ENCODE peak calls at places on chromosomes 4 and X, in four cellular contexts. One of them, this sample, is unnamed.

GRCh38 chr4:108555701-108556100 is 64.7 kb upstream of the RPL34 start:
- DNase-seq in K562: no peak
- DNase-seq in HepG2: no peak
- DNase-seq in GM12878: no peak
- DNase-seq in this sample: no peak

GRCh38 chrX:46551494-46552128 is 6.4 kb upstream of the ZNF674 start:
- DNase-seq in K562: peak; percentile 27
- DNase-seq in HepG2: no peak
- DNase-seq in GM12878: no peak
- DNase-seq in this sample: no peak

GRCh38 chr4:144410230-144410783 is 235.6 kb upstream of the HHIP start:
- DNase-seq in K562: no peak
- DNase-seq in HepG2: no peak
- DNase-seq in GM12878: no peak
- DNase-seq in this sample: no peak

GRCh38 chr4:54230479-54231418 is 1.7 kb downstream of the PDGFRA start:
- DNase-seq in K562: no peak
- DNase-seq in HepG2: no peak
- DNase-seq in GM12878: no peak
- DNase-seq in this sample: no peak

GRCh38 chrX:107654778-107655761 is 26.8 kb downstream of the PRPS1 start:
- DNase-seq in K562: peak; percentile 75
- DNase-seq in HepG2: peak; percentile 33
- DNase-seq in GM12878: no peak
- DNase-seq in this sample: peak; percentile 59

GRCh38 chr4:148225639-148226038 is 216.6 kb downstream of the NR3C2 start:
- DNase-seq in K562: no peak
- DNase-seq in HepG2: no peak
- DNase-seq in GM12878: no peak
- DNase-seq in this sample: no peak

GRCh38 chr4:74768857-74769525 is 25.3 kb downstream of the BTC start:
- DNase-seq in K562: no peak
- DNase-seq in HepG2: peak; percentile 32
- DNase-seq in GM12878: no peak
- DNase-seq in this sample: peak; percentile 52

GRCh38 chr4:38281416-38282071 is 321.3 kb downstream of the PTTG2 start:
- DNase-seq in K562: peak; percentile 42
- DNase-seq in HepG2: no peak
- DNase-seq in GM12878: no peak
- DNase-seq in this sample: no peak

GRCh38 chrX:67614414-67614813 is 70.6 kb downstream of the AR start:
- DNase-seq in K562: no peak
- DNase-seq in HepG2: no peak
- DNase-seq in GM12878: no peak
- DNase-seq in this sample: peak; percentile 82

GRCh38 chr4:26896636-26897035 is 36.0 kb downstream of the STIM2 start:
- DNase-seq in K562: no peak
- DNase-seq in HepG2: no peak
- DNase-seq in GM12878: no peak
- DNase-seq in this sample: no peak

GRCh38 chr4:137608085-137608484 is 75.8 kb upstream of the PCDH18 start:
- DNase-seq in K562: no peak
- DNase-seq in HepG2: no peak
- DNase-seq in GM12878: no peak
- DNase-seq in this sample: no peak

GRCh38 chrX:17736478-17736855 is 826 bp upstream of the SCML1 start:
- DNase-seq in K562: no peak
- DNase-seq in HepG2: no peak
- DNase-seq in GM12878: no peak
- DNase-seq in this sample: no peak

GRCh38 chr4:8414377-8414776 is 26.1 kb downstream of the ACOX3 start:
- DNase-seq in K562: no peak
- DNase-seq in HepG2: no peak
- DNase-seq in GM12878: no peak
- DNase-seq in this sample: no peak

GRCh38 chrX:15143050-15143824 is 126.6 kb downstream of the ASB9 start:
- DNase-seq in K562: peak; percentile 60
- DNase-seq in HepG2: peak; percentile 45
- DNase-seq in GM12878: no peak
- DNase-seq in this sample: peak; percentile 9

GRCh38 chrX:253451-254297 is 27.5 kb upstream of the PLCXD1 start:
- DNase-seq in K562: no peak
- DNase-seq in HepG2: no peak
- DNase-seq in GM12878: no peak
- DNase-seq in this sample: no peak

GRCh38 chrX:132001127-132001526 is 22.0 kb upstream of the STK26 start:
- DNase-seq in K562: no peak
- DNase-seq in HepG2: no peak
- DNase-seq in GM12878: no peak
- DNase-seq in this sample: no peak

GRCh38 chrX:9227276-9227675 is 193.3 kb upstream of the FAM9B start:
- DNase-seq in K562: no peak
- DNase-seq in HepG2: no peak
- DNase-seq in GM12878: no peak
- DNase-seq in this sample: no peak

GRCh38 chr4:30380404-30380998 is 339.7 kb upstream of the PCDH7 start:
- DNase-seq in K562: peak; percentile 25
- DNase-seq in HepG2: peak; percentile 23
- DNase-seq in GM12878: no peak
- DNase-seq in this sample: peak; percentile 2

GRCh38 chr4:158020734-158021346 is 152.0 kb downstream of the GASK1B start:
- DNase-seq in K562: no peak
- DNase-seq in HepG2: peak; percentile 44
- DNase-seq in GM12878: no peak
- DNase-seq in this sample: peak; percentile 51

GRCh38 chr4:26032142-26032541 is 118.1 kb downstream of the SMIM20 start:
- DNase-seq in K562: no peak
- DNase-seq in HepG2: no peak
- DNase-seq in GM12878: no peak
- DNase-seq in this sample: no peak

DNA sequence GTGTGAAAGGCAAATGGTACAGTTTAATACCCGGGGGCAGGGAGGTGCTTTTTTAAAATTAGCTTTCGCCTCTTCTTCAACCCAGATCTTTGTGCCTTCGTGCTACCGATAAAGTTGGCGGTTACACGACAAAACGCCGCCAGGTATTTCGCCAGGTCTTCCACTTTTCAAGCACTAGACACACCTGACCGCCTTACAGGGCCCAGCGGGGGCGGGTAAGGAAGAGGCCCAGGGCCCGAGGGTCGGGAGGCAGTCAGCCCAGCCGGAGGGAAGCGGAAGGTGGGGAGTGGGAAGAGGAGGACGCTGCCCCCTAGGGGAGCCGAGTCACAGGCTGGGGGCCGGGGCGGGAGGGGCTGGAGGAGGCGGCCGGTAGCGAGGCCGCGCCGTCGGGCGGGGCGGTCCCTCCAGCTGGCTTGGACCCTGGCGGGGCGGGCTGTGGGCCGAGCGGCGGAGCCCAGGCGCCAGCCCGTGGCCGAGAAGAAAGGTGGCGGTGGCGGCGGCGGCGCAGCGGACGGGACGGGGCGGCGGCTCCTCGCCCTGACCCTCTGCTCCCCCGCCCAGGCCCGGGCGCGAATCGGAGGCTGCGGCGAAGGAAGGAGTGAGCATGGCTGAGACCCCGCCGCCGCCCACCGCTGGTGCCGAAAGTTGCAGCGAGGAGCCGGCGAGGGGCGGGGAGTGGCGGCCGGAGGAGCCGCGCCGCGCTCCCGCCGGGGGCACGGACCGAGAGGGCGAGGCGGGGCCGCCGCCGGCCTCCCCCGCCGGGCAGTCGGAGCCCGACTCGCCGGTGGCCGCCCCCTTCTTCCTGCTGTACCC is 16.2 kb downstream of the UTP3 start:
- DNase-seq in K562: peak; percentile 92
- DNase-seq in HepG2: peak; percentile 67
- DNase-seq in GM12878: no peak
- DNase-seq in this sample: peak; percentile 49
- TF ChIP-seq POLR2A in K562: peak; percentile 75
- TF ChIP-seq POLR2A in HepG2: peak; percentile 56
- TF ChIP-seq POLR2A in GM12878: peak; percentile 18
- TF ChIP-seq POLR2A in this sample: peak; percentile 52

GRCh38 chrX:16666541-16666940 is 16.6 kb downstream of the S100G start:
- DNase-seq in K562: no peak
- DNase-seq in HepG2: no peak
- DNase-seq in GM12878: no peak
- DNase-seq in this sample: no peak
- TF ChIP-seq CHD4 in K562: no peak
- TF ChIP-seq CHD4 in HepG2: no peak
- TF ChIP-seq CHD4 in GM12878: no peak
- TF ChIP-seq CHD4 in this sample: no peak

GRCh38 chrX:152946681-152947080 is 47.2 kb downstream of the PNMA5 start:
- DNase-seq in K562: no peak
- DNase-seq in HepG2: no peak
- DNase-seq in GM12878: no peak
- DNase-seq in this sample: no peak

GRCh38 chrX:152945021-152945979 is 47.4 kb downstream of the ZNF185 start:
- DNase-seq in K562: no peak
- DNase-seq in HepG2: no peak
- DNase-seq in GM12878: no peak
- DNase-seq in this sample: no peak

GRCh38 chrX:152943826-152944225 is 46.0 kb downstream of the ZNF185 start:
- DNase-seq in K562: no peak
- DNase-seq in HepG2: no peak
- DNase-seq in GM12878: no peak
- DNase-seq in this sample: no peak

GRCh38 chrX:152949114-152949513 is 44.8 kb downstream of the PNMA5 start:
- DNase-seq in K562: no peak
- DNase-seq in HepG2: no peak
- DNase-seq in GM12878: no peak
- DNase-seq in this sample: no peak
- H3K27ac ChIP-seq in K562: no peak overlapping the region
- H3K27ac ChIP-seq in HepG2: no peak overlapping the region
- H3K27ac ChIP-seq in GM12878: no peak overlapping the region
- H3K27ac ChIP-seq in this sample: no peak overlapping the region

DNA sequence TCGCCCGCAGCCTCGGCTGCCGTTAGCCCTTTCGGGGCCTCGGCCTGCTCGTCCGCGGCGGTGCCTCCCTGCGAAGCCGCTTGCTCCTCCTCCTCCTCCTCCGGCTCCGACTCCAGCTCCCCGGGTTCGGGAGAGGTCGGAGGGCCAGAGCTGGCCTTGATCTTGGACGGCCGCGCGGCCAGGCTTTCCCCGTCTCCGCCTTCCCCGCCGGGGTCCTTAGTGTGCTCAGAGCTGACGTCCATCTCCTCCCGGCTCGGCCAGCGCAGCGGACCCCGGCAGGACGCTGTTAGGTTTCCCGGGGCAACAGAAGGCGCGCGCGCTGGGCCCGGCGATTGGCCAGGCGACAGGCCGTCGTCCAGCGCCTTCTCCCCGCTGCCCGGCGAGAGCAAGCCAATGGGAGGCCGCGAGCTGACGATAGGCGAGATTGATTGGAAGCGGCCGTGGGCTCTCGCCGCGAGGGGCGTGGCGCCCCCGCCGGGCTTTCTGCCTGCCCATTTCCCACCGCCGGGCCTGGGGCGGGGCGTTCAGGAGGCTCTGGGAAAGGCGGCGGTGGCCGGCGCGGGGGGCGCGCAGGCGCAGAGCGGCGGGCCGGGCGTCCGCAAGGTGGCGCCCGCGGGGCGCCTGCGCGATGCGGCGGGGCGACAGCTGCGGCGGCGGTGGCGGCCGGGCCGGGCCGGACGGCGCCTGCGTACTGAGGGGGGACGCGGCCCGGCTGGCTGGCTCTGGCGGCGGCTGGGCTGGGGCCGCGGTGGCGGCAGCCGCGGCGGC is at the start of gene TADA2B:
- DNase-seq in K562: peak; percentile 98
- DNase-seq in HepG2: peak; percentile 93
- DNase-seq in GM12878: peak; percentile 63
- DNase-seq in this sample: peak; percentile 94
- TF ChIP-seq POLR2A in K562: no peak
- TF ChIP-seq POLR2A in HepG2: no peak
- TF ChIP-seq POLR2A in GM12878: no peak
- TF ChIP-seq POLR2A in this sample: peak; percentile 47

GRCh38 chrX:19794690-19795089 is 92.7 kb downstream of the SH3KBP1 start:
- DNase-seq in K562: no peak
- DNase-seq in HepG2: no peak
- DNase-seq in GM12878: no peak
- DNase-seq in this sample: no peak
- TF ChIP-seq CHD4 in K562: no peak
- TF ChIP-seq CHD4 in HepG2: no peak
- TF ChIP-seq CHD4 in GM12878: no peak
- TF ChIP-seq CHD4 in this sample: no peak

DNA sequence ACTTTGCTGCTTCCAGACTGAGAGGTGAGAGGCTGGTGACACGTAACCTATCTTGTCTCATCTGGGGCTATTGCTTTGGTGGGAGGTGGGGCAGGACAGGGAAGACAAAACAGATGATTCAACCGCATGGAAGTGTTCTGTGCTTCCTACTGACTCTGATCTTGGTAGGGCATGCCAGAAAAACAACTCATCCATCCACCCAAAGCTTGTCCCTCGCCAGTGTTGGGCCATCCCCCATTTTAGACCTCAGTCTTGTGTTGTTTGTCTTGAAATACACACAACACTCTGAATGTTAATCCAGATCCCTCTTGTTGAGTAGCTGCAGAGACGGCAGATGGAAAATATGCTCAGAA is 351 bp downstream of the CHRNA9 start:
- DNase-seq in K562: no peak
- DNase-seq in HepG2: no peak
- DNase-seq in GM12878: no peak
- DNase-seq in this sample: no peak
- H3K27ac ChIP-seq in K562: no peak overlapping the region
- H3K27ac ChIP-seq in HepG2: no peak overlapping the region
- H3K27ac ChIP-seq in GM12878: no peak overlapping the region
- H3K27ac ChIP-seq in this sample: peak overlapping the region; percentile 79

GRCh38 chrX:72238721-72239475 is at the start of gene ERCC6L:
- DNase-seq in K562: peak; percentile 89
- DNase-seq in HepG2: peak; percentile 70
- DNase-seq in GM12878: peak; percentile 51
- DNase-seq in this sample: peak; percentile 94
- TF ChIP-seq POLR2A in K562: peak; percentile 90
- TF ChIP-seq POLR2A in HepG2: peak; percentile 28
- TF ChIP-seq POLR2A in GM12878: peak; percentile 91
- TF ChIP-seq POLR2A in this sample: peak; percentile 96

DNA sequence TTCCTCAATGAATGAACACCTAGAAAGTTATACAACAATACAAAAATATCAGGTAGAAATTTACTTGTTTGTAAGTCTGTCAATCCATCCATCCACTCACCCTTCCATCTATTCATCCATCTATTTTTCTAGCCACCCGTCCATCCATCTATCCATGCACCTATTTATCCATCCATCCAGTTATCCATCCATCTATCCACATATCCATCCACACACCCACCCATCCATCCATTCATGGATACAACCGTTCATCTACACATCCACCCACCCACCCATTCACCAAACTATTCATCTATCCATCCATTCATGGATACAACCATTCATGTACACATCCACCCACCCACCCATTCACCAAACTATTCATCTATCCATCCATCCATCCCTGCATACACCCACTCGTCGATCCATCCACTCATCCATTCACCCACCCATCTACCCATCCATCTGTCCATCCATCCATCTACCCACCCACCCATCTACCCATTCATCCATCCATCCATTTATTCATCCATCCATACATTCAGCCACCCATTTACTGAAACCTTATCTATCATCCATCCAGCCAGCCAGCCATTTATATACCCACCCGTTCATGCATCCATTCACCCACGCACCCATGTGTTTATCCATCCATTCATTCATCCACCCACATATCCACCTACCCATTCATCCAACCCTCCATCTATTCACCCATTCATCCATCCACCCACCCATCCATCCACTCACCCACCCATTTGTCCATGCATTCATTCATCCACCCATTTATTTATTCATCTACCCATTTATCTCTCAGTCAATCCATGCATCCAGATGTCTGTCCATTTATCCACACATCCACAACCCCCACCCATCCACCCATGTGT is 10.4 kb upstream of the CD99 start:
- DNase-seq in K562: no peak
- DNase-seq in HepG2: no peak
- DNase-seq in GM12878: no peak
- DNase-seq in this sample: no peak
- TF ChIP-seq CHD4 in K562: no peak
- TF ChIP-seq CHD4 in HepG2: no peak
- TF ChIP-seq CHD4 in GM12878: no peak
- TF ChIP-seq CHD4 in this sample: no peak